ENCODE peak calls at places on chromosome 1, in four cellular contexts. U, R, I and Y are unnamed samples.

GRCh38 chr1:159214149-159214760 is 9.6 kb downstream of the ACKR1 start:
- DNase-seq in U (peak), I (peak), R (peak), Y (peak)

GRCh38 chr1:92762355-92762754 is 22.6 kb downstream of the EVI5 start:
- DNase-seq in U (no peak), I (no peak), R (no peak), Y (no peak)

GRCh38 chr1:109133815-109134214 is 19.9 kb downstream of the ELAPOR1 start:
- DNase-seq in U (no peak), I (no peak), R (no peak), Y (no peak)

GRCh38 chr1:97017895-97018294 is 296.3 kb downstream of the PTBP2 start:
- DNase-seq in U (peak), I (no peak), R (peak), Y (peak)

GRCh38 chr1:185973645-185974044 is 239.5 kb downstream of the HMCN1 start:
- DNase-seq in I (no peak), R (no peak), U (no peak), Y (no peak)

GRCh38 chr1:214552174-214552608 is 789 bp upstream of the PTPN14 start:
- DNase-seq in R (peak), I (no peak), U (peak), Y (peak)

GRCh38 chr1:70863256-70863655 is 184.4 kb downstream of the PTGER3 start:
- DNase-seq in I (no peak), U (no peak), R (no peak), Y (no peak)

GRCh38 chr1:162168935-162169545 is 99.5 kb downstream of the NOS1AP start:
- DNase-seq in R (no peak), U (no peak), I (no peak), Y (no peak)

GRCh38 chr1:71577451-71578131 is 496.8 kb upstream of the ZRANB2 start:
- DNase-seq in R (no peak), U (no peak), I (no peak), Y (no peak)

GRCh38 chr1:203495845-203496244 is 1.9 kb downstream of the OPTC start:
- DNase-seq in R (no peak), I (no peak), U (no peak), Y (no peak)

GRCh38 chr1:29540801-29541357 is 304.6 kb downstream of the PTPRU start:
- DNase-seq in R (no peak), I (no peak), U (no peak), Y (no peak)

GRCh38 chr1:116474921-116475849 is 95.6 kb downstream of the CD58 start:
- DNase-seq in R (no peak), I (no peak), U (peak), Y (peak)

GRCh38 chr1:203340112-203340804 is 10.7 kb downstream of the FMOD start:
- DNase-seq in I (peak), U (peak), R (peak), Y (peak)

GRCh38 chr1:221164029-221164428 is 284.8 kb downstream of the HLX start:
- DNase-seq in I (no peak), R (no peak), U (no peak), Y (no peak)

GRCh38 chr1:1610796-1611597 is 4.3 kb upstream of the MIB2 start:
- DNase-seq in I (no peak), U (no peak), R (no peak), Y (no peak)

GRCh38 chr1:183580281-183580682 is 10.0 kb downstream of the NCF2 start:
- DNase-seq in U (peak), R (no peak), I (no peak), Y (no peak)

GRCh38 chr1:3778590-3779264 is 6.2 kb downstream of the SMIM1 start:
- DNase-seq in I (no peak), R (no peak), U (no peak), Y (no peak)

GRCh38 chr1:165696625-165697100 is 1.7 kb downstream of the ALDH9A1 start:
- DNase-seq in U (no peak), I (no peak), R (no peak), Y (no peak)

GRCh38 chr1:117371436-117372151 is 4.3 kb downstream of the MAN1A2 start:
- DNase-seq in U (peak), R (no peak), I (no peak), Y (no peak)

GRCh38 chr1:15245593-15246325 is 1.3 kb upstream of the FHAD1 start:
- DNase-seq in I (no peak), R (no peak), U (no peak), Y (no peak)

GRCh38 chr1:15244813-15245212 is 2.2 kb upstream of the FHAD1 start:
- DNase-seq in R (no peak), I (no peak), U (no peak), Y (no peak)

GRCh38 chr1:15242766-15243165 is 4.3 kb upstream of the FHAD1 start:
- DNase-seq in U (no peak), I (no peak), R (no peak), Y (no peak)

GRCh38 chr1:15246960-15247614 is at the start of gene FHAD1:
- DNase-seq in I (peak), R (peak), U (peak), Y (no peak)

GRCh38 chr1:15243275-15244043 is 3.6 kb upstream of the FHAD1 start:
- DNase-seq in I (no peak), R (no peak), U (no peak), Y (no peak)
- TF ChIP-seq NR3C1 in I (no peak), R (no peak), U (no peak), Y (no peak)

DNA sequence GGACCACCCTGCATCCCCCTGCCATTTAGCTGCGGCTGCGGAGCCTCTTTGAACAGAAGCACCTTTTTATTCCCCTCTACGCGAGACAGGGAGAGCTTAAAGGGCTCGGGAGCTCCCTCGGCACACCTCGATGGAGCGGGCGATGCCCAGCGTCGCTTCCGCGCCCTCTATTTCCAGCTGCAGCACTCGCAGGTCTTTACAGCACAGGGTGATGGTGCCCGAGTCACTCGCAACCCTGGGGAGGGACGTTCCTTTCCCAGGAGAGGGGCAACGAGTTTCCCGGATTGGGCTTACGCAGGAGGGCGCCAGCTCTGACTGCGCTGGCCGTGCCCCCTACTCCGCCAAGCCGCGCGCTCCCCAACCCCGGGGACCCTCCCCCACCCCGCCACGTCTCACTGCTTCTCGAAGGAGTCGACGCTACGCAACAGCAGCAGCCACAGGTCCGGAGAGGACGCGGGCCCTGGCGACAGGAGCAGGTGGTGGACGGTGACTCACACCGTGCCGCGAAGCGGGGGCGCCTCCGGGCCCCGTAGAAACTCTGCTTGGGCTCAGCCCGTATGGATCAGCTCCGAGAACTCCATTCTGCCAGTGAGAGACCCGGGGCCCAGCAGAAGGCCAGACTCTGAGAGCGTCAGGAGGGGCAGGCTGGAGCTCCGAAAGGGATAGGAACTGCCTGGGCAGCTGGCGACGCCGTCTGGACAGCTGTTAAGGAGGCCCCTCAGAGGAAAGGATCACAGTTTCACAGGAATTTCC is 5.8 kb upstream of the FAM167B start:
- DNase-seq in I (peak), U (peak), R (peak), Y (no peak)
- TF ChIP-seq NR3C1 in I (no peak), U (no peak), R (no peak), Y (no peak)

DNA sequence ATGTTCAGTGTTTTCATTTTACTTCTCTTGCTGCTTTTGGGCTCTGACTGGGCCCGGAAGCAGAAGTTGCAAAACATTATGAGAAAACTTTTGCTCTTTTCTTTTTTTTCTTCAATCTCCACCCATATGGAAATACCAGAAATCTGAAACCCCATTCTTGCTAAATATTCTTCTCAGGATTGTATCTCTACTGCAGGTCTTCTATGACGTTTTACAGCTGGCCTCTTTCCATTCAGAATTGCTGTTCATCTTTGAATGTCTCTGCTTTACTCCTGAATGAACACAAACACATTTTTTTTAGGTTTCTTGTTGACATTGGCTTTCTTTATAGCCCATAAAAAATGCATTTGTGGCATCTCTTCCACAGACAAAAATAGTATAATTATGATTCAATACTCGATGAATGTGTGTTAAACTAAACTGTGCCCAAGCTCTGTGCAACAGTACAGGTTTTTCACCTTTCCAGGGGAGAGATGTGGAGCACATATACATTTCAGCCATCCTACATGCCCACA is 18.8 kb downstream of the PTPRC start:
- DNase-seq in I (no peak), U (peak), R (no peak), Y (no peak)
- TF ChIP-seq NR3C1 in I (no peak), U (no peak), R (no peak), Y (no peak)

GRCh38 chr1:37317870-37318431 is 156.4 kb upstream of the ZC3H12A start:
- DNase-seq in U (no peak), I (no peak), R (peak), Y (no peak)
- TF ChIP-seq NR3C1 in U (no peak), I (no peak), R (no peak), Y (no peak)

DNA sequence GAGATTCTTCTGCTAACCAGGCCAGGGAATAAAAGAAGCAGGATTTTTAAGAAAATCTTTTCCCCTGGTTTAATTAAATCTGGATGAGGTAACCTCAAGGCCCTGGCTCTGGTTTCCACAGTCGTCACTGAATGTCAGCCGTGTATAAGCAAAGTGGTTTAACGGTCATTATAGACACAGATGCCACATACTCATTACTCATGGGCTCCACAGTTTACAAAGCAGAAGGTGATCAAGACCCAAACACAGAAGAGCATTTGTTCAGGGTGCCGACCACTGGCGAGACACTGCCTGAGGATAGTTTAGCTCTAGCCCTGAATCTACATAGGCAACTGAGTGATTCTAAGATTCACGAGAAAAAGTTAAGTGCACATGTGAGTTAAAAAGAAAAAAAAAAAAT is 27.8 kb upstream of the RAP1GAP start:
- DNase-seq in I (no peak), U (no peak), R (no peak), Y (no peak)
- TF ChIP-seq NR3C1 in I (no peak), U (no peak), R (no peak), Y (no peak)

GRCh38 chr1:168441745-168442144 is 102.1 kb downstream of the XCL2 start:
- DNase-seq in R (no peak), U (no peak), I (no peak), Y (no peak)
- TF ChIP-seq NR3C1 in R (no peak), U (no peak), I (no peak), Y (no peak)

DNA sequence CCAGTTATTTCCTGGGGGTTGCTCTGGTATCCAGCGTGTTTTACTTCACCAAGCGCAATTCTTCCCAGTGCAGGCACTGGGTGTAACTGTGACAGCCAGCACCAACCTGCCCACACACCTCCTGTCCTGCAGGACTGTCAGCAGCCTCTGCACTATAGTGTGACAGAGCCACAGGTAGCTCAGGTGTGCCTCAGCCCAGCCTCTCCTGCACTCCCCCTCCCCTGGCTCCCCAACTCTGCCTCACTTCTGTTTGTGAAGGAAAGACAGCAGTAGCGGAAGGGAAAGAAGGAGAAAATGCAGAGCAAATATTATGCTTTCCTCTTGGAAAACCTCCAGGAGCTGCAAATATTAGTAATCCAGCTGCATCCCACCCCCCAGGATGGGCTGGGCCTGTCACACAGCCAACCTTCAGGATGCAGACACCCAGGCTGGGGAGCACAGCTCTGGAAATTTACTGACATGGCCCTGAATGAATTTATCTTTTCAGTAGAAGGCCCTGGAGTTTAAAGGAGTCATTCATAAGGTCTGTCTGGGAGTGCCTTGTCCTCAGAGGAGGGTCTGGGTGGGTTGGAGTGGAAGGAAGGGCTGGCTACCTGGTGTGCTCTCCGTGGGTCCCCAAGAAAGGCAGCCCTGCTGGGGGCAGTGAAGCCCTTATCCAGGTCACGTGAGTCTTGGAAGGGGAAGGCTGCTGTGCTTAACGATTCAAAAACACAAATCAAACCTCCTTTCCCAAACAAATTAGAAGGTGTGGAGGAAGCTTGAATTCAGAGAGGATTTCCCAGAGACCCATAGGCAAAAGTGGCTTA is 20.9 kb downstream of the CAPN2 start:
- DNase-seq in I (no peak), R (no peak), U (no peak), Y (peak)
- TF ChIP-seq NR3C1 in I (no peak), R (no peak), U (no peak), Y (no peak)

GRCh38 chr1:61182049-61182448 is 99.7 kb downstream of the NFIA start:
- DNase-seq in I (no peak), R (no peak), U (peak), Y (no peak)
- TF ChIP-seq NR3C1 in I (no peak), R (no peak), U (no peak), Y (no peak)

GRCh38 chr1:40362699-40363098 is 10.8 kb upstream of the SMAP2 start:
- DNase-seq in I (no peak), R (no peak), U (no peak), Y (no peak)
- TF ChIP-seq NR3C1 in I (no peak), R (no peak), U (no peak), Y (no peak)

GRCh38 chr1:39700348-39700747 is 9.1 kb upstream of the HPCAL4 start:
- DNase-seq in R (no peak), I (no peak), U (no peak), Y (no peak)
- TF ChIP-seq NR3C1 in R (no peak), I (no peak), U (no peak), Y (no peak)